ENCODE peak calls at places on chromosomes 6 and 20, in seven cellular contexts. M, L, C, W, B, F and D are unnamed samples.

GRCh38 chr20:44166477-44166876 is 20.5 kb downstream of the JPH2 start:
- DNase-seq in M (no peak), L (no peak), C (no peak), W (no peak), B (no peak), F (no peak), D (no peak)

GRCh38 chr20:8658103-8658502 is 410.8 kb upstream of the PLCB4 start:
- DNase-seq in M (no peak), L (no peak), C (no peak), W (no peak), B (no peak), F (no peak), D (no peak)

GRCh38 chr20:14477125-14477524 is 139.7 kb upstream of the FLRT3 start:
- DNase-seq in M (no peak), L (no peak), C (no peak), W (no peak), B (no peak), F (no peak), D (no peak)

GRCh38 chr20:20362774-20363435 is 5.0 kb upstream of the INSM1 start:
- DNase-seq in M (no peak), L (no peak), C (no peak), W (no peak), B (peak), F (no peak), D (no peak)

GRCh38 chr20:43102394-43102793 is 87.3 kb downstream of the PTPRT start:
- DNase-seq in M (no peak), L (no peak), C (peak), W (peak), B (peak), F (no peak), D (no peak)

GRCh38 chr6:125022391-125022989 is 60.3 kb downstream of the RNF217 start:
- DNase-seq in M (no peak), L (no peak), C (no peak), W (no peak), B (no peak), F (no peak), D (no peak)

GRCh38 chr6:119067091-119067490 is 11.4 kb downstream of the FAM184A start:
- DNase-seq in M (no peak), L (no peak), C (no peak), W (no peak), B (no peak), F (no peak), D (no peak)

GRCh38 chr6:107098436-107099307 is 16.6 kb downstream of the BEND3 start:
- DNase-seq in M (no peak), L (no peak), C (no peak), W (no peak), B (no peak), F (no peak), D (no peak)

GRCh38 chr20:32685541-32686529 is 12.1 kb upstream of the C20orf203 start:
- DNase-seq in M (no peak), L (no peak), C (no peak), W (peak), B (peak), F (peak), D (no peak)

GRCh38 chr6:42690872-42691271 is 31.5 kb downstream of the PRPH2 start:
- DNase-seq in M (no peak), L (no peak), C (no peak), W (no peak), B (no peak), F (no peak), D (no peak)

GRCh38 chr6:26420607-26421235 is 18.6 kb downstream of the BTN3A1 start:
- DNase-seq in M (peak), L (no peak), C (no peak), W (peak), B (peak), F (peak), D (no peak)

GRCh38 chr20:61067221-61067620 is 184.8 kb upstream of the CDH4 start:
- DNase-seq in M (no peak), L (no peak), C (no peak), W (no peak), B (no peak), F (no peak), D (no peak)

GRCh38 chr6:136753624-136754023 is 38.7 kb downstream of the MAP3K5 start:
- DNase-seq in M (no peak), L (no peak), C (no peak), W (no peak), B (no peak), F (no peak), D (no peak)

GRCh38 chr20:9736373-9736772 is 102.5 kb downstream of the PAK5 start:
- DNase-seq in M (no peak), L (no peak), C (no peak), W (no peak), B (no peak), F (no peak), D (no peak)

DNA sequence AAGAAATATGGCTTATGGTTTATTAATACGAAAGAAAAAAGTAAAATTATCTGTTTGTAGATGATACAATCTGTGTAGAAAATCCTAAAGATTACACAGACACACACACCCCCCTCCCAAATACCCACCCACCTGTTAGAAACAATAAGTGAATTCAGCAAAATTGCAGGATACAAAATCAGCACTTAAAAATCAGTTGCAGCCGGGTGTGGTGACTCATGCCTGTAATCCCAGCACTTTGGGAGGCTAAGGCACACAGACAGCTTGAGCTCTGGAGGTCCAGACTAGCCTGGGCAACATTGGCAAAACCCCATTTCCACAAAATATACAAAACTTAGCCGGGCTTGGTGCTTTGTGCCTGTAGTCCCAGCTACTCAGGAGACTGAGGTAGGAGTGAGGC is 42.3 kb downstream of the NINL start:
- DNase-seq in M (no peak), L (no peak), C (no peak), W (no peak), B (no peak), F (peak), D (no peak)
- TF ChIP-seq SIN3A in M (no peak), L (no peak), C (no peak), W (no peak), B (no peak), F (no peak), D (no peak)

DNA sequence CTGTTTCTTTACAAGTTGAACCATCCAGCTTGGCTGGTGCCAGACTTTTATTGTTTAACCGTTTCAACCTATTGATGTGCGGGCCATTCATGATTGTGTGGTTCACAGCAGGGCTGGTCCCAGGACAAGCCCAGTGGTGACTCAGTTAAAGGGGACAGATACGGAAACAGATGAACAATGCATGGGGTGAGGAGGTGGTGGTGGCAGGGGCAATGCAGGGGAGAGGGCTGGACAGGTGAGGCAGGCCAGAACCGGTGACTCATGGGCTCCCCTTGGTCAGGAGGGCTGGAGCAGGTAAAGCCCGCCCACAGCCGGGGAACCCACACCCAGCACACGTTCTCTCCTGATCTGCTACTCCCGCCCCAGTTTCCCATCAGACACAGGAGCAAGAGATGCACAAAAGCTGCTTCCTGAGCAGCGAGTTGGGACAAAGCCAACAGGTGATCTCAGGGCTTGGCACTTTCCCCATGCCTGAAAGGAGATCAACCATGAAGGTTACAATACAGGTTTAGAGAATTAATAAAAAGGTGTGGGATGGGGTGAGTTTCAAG is 232.2 kb downstream of the LY86 start:
- DNase-seq in M (peak), L (no peak), C (peak), W (no peak), B (no peak), F (no peak), D (no peak)
- TF ChIP-seq SIN3A in M (no peak), L (no peak), C (no peak), W (no peak), B (no peak), F (no peak), D (no peak)

GRCh38 chr6:158894192-158894591 is 75.0 kb upstream of the EZR start:
- DNase-seq in M (peak), L (peak), C (no peak), W (no peak), B (no peak), F (no peak), D (no peak)
- TF ChIP-seq SIN3A in M (no peak), L (no peak), C (no peak), W (no peak), B (no peak), F (no peak), D (no peak)

DNA sequence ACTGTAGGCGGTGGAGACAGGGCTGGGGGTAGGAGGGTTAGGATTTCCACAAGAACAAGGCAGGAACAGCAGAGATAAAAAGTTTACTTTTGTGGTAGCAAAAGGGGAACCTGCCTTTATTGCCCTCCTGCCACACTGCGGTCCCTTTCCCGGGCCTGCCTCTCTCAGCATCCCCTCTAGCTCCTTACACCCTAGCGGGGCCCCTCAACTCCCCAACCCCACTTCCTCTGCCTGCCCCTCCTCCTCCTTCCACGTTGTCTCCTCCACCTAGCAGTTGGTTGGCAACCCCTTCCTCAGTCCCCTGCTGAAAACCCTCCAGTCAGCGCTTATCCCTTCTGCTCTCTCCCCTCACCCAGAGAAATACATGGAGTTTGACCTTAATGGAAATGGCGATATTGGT is 714 bp downstream of the AIF1 start:
- DNase-seq in M (no peak), L (no peak), C (no peak), W (no peak), B (no peak), F (no peak), D (no peak)
- TF ChIP-seq SIN3A in M (no peak), L (no peak), C (no peak), W (no peak), B (no peak), F (no peak), D (no peak)